ENCODE peak calls at places on chromosomes 3 and 15, in five cellular contexts. One of them, this sample, is unnamed.

GRCh38 chr3:51696954-51697353 is 9.9 kb upstream of the GRM2 start:
- DNase-seq in A172: no peak
- DNase-seq in iris pigment epithelial cell: no peak
- DNase-seq in AG04450: no peak
- DNase-seq in GM23338: no peak
- DNase-seq in this sample: no peak

GRCh38 chr15:56930663-56931313 is 12.3 kb downstream of the TCF12 start:
- DNase-seq in A172: no peak
- DNase-seq in iris pigment epithelial cell: peak; percentile 68
- DNase-seq in AG04450: no peak
- DNase-seq in GM23338: no peak
- DNase-seq in this sample: no peak

GRCh38 chr3:20846792-20847191 is 660.8 kb upstream of the SGO1 start:
- DNase-seq in A172: no peak
- DNase-seq in iris pigment epithelial cell: no peak
- DNase-seq in AG04450: no peak
- DNase-seq in GM23338: no peak
- DNase-seq in this sample: no peak

GRCh38 chr3:88046731-88047130 is 12.1 kb downstream of the CGGBP1 start:
- DNase-seq in A172: no peak
- DNase-seq in iris pigment epithelial cell: no peak
- DNase-seq in AG04450: no peak
- DNase-seq in GM23338: no peak
- DNase-seq in this sample: no peak

GRCh38 chr3:50373146-50373864 is 14.0 kb upstream of the TMEM115 start:
- DNase-seq in A172: no peak
- DNase-seq in iris pigment epithelial cell: no peak
- DNase-seq in AG04450: no peak
- DNase-seq in GM23338: peak; percentile 74
- DNase-seq in this sample: no peak

GRCh38 chr3:46065294-46065705 is 38.0 kb upstream of the XCR1 start:
- DNase-seq in A172: peak; percentile 53
- DNase-seq in iris pigment epithelial cell: peak; percentile 36
- DNase-seq in AG04450: no peak
- DNase-seq in GM23338: no peak
- DNase-seq in this sample: peak; percentile 90

GRCh38 chr3:197542741-197543454 is 12.9 kb downstream of the BDH1 start:
- DNase-seq in A172: no peak
- DNase-seq in iris pigment epithelial cell: no peak
- DNase-seq in AG04450: no peak
- DNase-seq in GM23338: no peak
- DNase-seq in this sample: no peak

GRCh38 chr3:135147657-135148056 is 352.6 kb downstream of the EPHB1 start:
- DNase-seq in A172: no peak
- DNase-seq in iris pigment epithelial cell: no peak
- DNase-seq in AG04450: no peak
- DNase-seq in GM23338: no peak
- DNase-seq in this sample: no peak

GRCh38 chr3:150545419-150546225 is 674 bp downstream of the SERP1 start:
- DNase-seq in A172: peak; percentile 22
- DNase-seq in iris pigment epithelial cell: no peak
- DNase-seq in AG04450: no peak
- DNase-seq in GM23338: peak; percentile 43
- DNase-seq in this sample: peak; percentile 38

GRCh38 chr15:58065011-58065444 is 483 bp downstream of the ALDH1A2 start:
- DNase-seq in A172: no peak
- DNase-seq in iris pigment epithelial cell: no peak
- DNase-seq in AG04450: no peak
- DNase-seq in GM23338: peak; percentile 59
- DNase-seq in this sample: no peak

GRCh38 chr3:12707425-12707824 is 43.5 kb upstream of the RAF1 start:
- DNase-seq in A172: no peak
- DNase-seq in iris pigment epithelial cell: peak; percentile 68
- DNase-seq in AG04450: no peak
- DNase-seq in GM23338: no peak
- DNase-seq in this sample: peak; percentile 39

GRCh38 chr15:92429378-92430066 is 35.8 kb downstream of the ST8SIA2 start:
- DNase-seq in A172: peak; percentile 80
- DNase-seq in iris pigment epithelial cell: peak; percentile 29
- DNase-seq in AG04450: peak; percentile 27
- DNase-seq in GM23338: peak; percentile 61
- DNase-seq in this sample: peak; percentile 56

GRCh38 chr3:126433496-126434263 is 39.0 kb downstream of the CFAP100 start:
- DNase-seq in A172: no peak
- DNase-seq in iris pigment epithelial cell: no peak
- DNase-seq in AG04450: no peak
- DNase-seq in GM23338: no peak
- DNase-seq in this sample: no peak

GRCh38 chr3:141440942-141441341 is 45.9 kb upstream of the RASA2 start:
- DNase-seq in A172: no peak
- DNase-seq in iris pigment epithelial cell: no peak
- DNase-seq in AG04450: no peak
- DNase-seq in GM23338: no peak
- DNase-seq in this sample: no peak

GRCh38 chr15:22979069-22979698 is 984 bp downstream of the CYFIP1 start:
- DNase-seq in A172: no peak
- DNase-seq in iris pigment epithelial cell: peak; percentile 64
- DNase-seq in AG04450: no peak
- DNase-seq in GM23338: peak; percentile 67
- DNase-seq in this sample: peak; percentile 71

GRCh38 chr15:92709064-92709463 is 53.5 kb upstream of the FAM174B start:
- DNase-seq in A172: no peak
- DNase-seq in iris pigment epithelial cell: no peak
- DNase-seq in AG04450: no peak
- DNase-seq in GM23338: no peak
- DNase-seq in this sample: peak; percentile 19

GRCh38 chr15:60469893-60470641 is 8.9 kb downstream of the ICE2 start:
- DNase-seq in A172: no peak
- DNase-seq in iris pigment epithelial cell: peak; percentile 64
- DNase-seq in AG04450: no peak
- DNase-seq in GM23338: no peak
- DNase-seq in this sample: peak; percentile 26

GRCh38 chr3:120559228-120560061 is 36.7 kb upstream of the NDUFB4 start:
- DNase-seq in A172: peak; percentile 85
- DNase-seq in iris pigment epithelial cell: peak; percentile 45
- DNase-seq in AG04450: peak; percentile 26
- DNase-seq in GM23338: peak; percentile 80
- DNase-seq in this sample: peak; percentile 97

GRCh38 chr15:89654311-89654761 is 931 bp downstream of the KIF7 start:
- DNase-seq in A172: no peak
- DNase-seq in iris pigment epithelial cell: peak; percentile 58
- DNase-seq in AG04450: no peak
- DNase-seq in GM23338: no peak
- DNase-seq in this sample: peak; percentile 62

GRCh38 chr15:98667521-98668179 is 19.3 kb downstream of the IGF1R start:
- DNase-seq in A172: no peak
- DNase-seq in iris pigment epithelial cell: no peak
- DNase-seq in AG04450: no peak
- DNase-seq in GM23338: peak; percentile 59
- DNase-seq in this sample: no peak

GRCh38 chr15:94075349-94075748 is 156.0 kb upstream of the MCTP2 start:
- DNase-seq in A172: no peak
- DNase-seq in iris pigment epithelial cell: peak; percentile 21
- DNase-seq in AG04450: no peak
- DNase-seq in GM23338: no peak
- DNase-seq in this sample: no peak

GRCh38 chr3:123522666-123523412 is 62.0 kb downstream of the HACD2 start:
- DNase-seq in A172: no peak
- DNase-seq in iris pigment epithelial cell: no peak
- DNase-seq in AG04450: no peak
- DNase-seq in GM23338: no peak
- DNase-seq in this sample: no peak

GRCh38 chr3:18124501-18124900 is 300.6 kb downstream of the SATB1 start:
- DNase-seq in A172: peak; percentile 91
- DNase-seq in iris pigment epithelial cell: peak; percentile 21
- DNase-seq in AG04450: peak; percentile 4
- DNase-seq in GM23338: no peak
- DNase-seq in this sample: peak; percentile 76

GRCh38 chr3:100042144-100042543 is 72.2 kb downstream of the FILIP1L start:
- DNase-seq in A172: peak; percentile 88
- DNase-seq in iris pigment epithelial cell: peak; percentile 97
- DNase-seq in AG04450: peak; percentile 78
- DNase-seq in GM23338: no peak
- DNase-seq in this sample: peak; percentile 97

GRCh38 chr3:65356331-65357286 is 668.8 kb upstream of the ADAMTS9 start:
- DNase-seq in A172: no peak
- DNase-seq in iris pigment epithelial cell: peak; percentile 7
- DNase-seq in AG04450: no peak
- DNase-seq in GM23338: peak; percentile 85
- DNase-seq in this sample: no peak

GRCh38 chr3:127628788-127629456 is at the start of gene PODXL2:
- DNase-seq in A172: no peak
- DNase-seq in iris pigment epithelial cell: peak; percentile 63
- DNase-seq in AG04450: no peak
- DNase-seq in GM23338: peak; percentile 82
- DNase-seq in this sample: peak; percentile 38

GRCh38 chr15:48825075-48825474 is 14.2 kb upstream of the CEP152 start:
- DNase-seq in A172: no peak
- DNase-seq in iris pigment epithelial cell: no peak
- DNase-seq in AG04450: no peak
- DNase-seq in GM23338: no peak
- DNase-seq in this sample: no peak

GRCh38 chr3:294096-294495 is 97.5 kb downstream of the CHL1 start:
- DNase-seq in A172: no peak
- DNase-seq in iris pigment epithelial cell: no peak
- DNase-seq in AG04450: no peak
- DNase-seq in GM23338: no peak
- DNase-seq in this sample: peak; percentile 67

GRCh38 chr15:32936283-32936918 is 218.6 kb downstream of the GREM1 start:
- DNase-seq in A172: peak; percentile 34
- DNase-seq in iris pigment epithelial cell: peak; percentile 66
- DNase-seq in AG04450: no peak
- DNase-seq in GM23338: peak; percentile 65
- DNase-seq in this sample: peak; percentile 65

GRCh38 chr3:197023998-197024651 is 5.5 kb downstream of the MELTF start:
- DNase-seq in A172: no peak
- DNase-seq in iris pigment epithelial cell: no peak
- DNase-seq in AG04450: no peak
- DNase-seq in GM23338: no peak
- DNase-seq in this sample: no peak

GRCh38 chr3:27666708-27667107 is 55.4 kb downstream of the EOMES start:
- DNase-seq in A172: no peak
- DNase-seq in iris pigment epithelial cell: peak; percentile 85
- DNase-seq in AG04450: peak; percentile 59
- DNase-seq in GM23338: peak; percentile 93
- DNase-seq in this sample: no peak

GRCh38 chr3:12423918-12424634 is 60.2 kb upstream of the TSEN2 start:
- DNase-seq in A172: peak; percentile 86
- DNase-seq in iris pigment epithelial cell: peak; percentile 58
- DNase-seq in AG04450: no peak
- DNase-seq in GM23338: no peak
- DNase-seq in this sample: peak; percentile 68

GRCh38 chr3:120425877-120426276 is 24.9 kb downstream of the FSTL1 start:
- DNase-seq in A172: peak; percentile 87
- DNase-seq in iris pigment epithelial cell: peak; percentile 95
- DNase-seq in AG04450: peak; percentile 78
- DNase-seq in GM23338: no peak
- DNase-seq in this sample: no peak

GRCh38 chr3:27559835-27560234 is 75.7 kb upstream of the SLC4A7 start:
- DNase-seq in A172: no peak
- DNase-seq in iris pigment epithelial cell: peak; percentile 68
- DNase-seq in AG04450: peak; percentile 52
- DNase-seq in GM23338: no peak
- DNase-seq in this sample: no peak

This sample was measured in PC-3.